ENCODE peak calls at places on chromosomes 2 and 18, in four cellular contexts. S is WERI-Rb-1; B is stimulated activated CD4-positive, alpha-beta T cell treated with anti-CD3 and anti-CD28 coated beads, Interleukin-1b, Interleukin-23, amount 100 ng/mL, for 1 hour; X is fibroblast of the aortic adventitia. U is an unnamed sample.

GRCh38 chr2:99858951-99859596 is 283.3 kb downstream of the AFF3 start:
- DNase-seq in B (no peak), X (peak; percentile 77), S (no peak), U (no peak)

GRCh38 chr2:46751897-46752296 is 163.7 kb downstream of the MCFD2 start:
- DNase-seq in B (no peak), S (no peak), X (no peak), U (no peak)

GRCh38 chr2:10787176-10787968 is 25.2 kb downstream of the PDIA6 start:
- DNase-seq in X (peak; percentile 5), B (no peak), S (peak; percentile 71), U (no peak)

GRCh38 chr2:230738391-230738811 is 25.8 kb downstream of the CAB39 start:
- DNase-seq in X (peak; percentile 54), B (no peak), S (no peak), U (no peak)

GRCh38 chr2:74778381-74779371 is 55.3 kb upstream of the HK2 start:
- DNase-seq in X (no peak), S (peak; percentile 87), B (no peak), U (no peak)

GRCh38 chr18:48562075-48562474 is 23.2 kb downstream of the CTIF start:
- DNase-seq in S (no peak), X (no peak), B (no peak), U (no peak)

GRCh38 chr2:98175811-98176210 is 88.8 kb downstream of the VWA3B start:
- DNase-seq in X (no peak), S (peak; percentile 62), B (no peak), U (no peak)

GRCh38 chr2:204339212-204339715 is 206.0 kb upstream of the PARD3B start:
- DNase-seq in B (no peak), X (no peak), S (no peak), U (no peak)

GRCh38 chr2:3443083-3443482 is 63.6 kb downstream of the TRAPPC12 start:
- DNase-seq in B (no peak), X (no peak), S (no peak), U (no peak)

GRCh38 chr2:3168230-3168891 is 209.3 kb downstream of the EIPR1 start:
- DNase-seq in S (no peak), B (no peak), X (peak; percentile 8), U (peak; percentile 51)

GRCh38 chr2:36653967-36654694 is 42.4 kb upstream of the VIT start:
- DNase-seq in S (no peak), X (no peak), B (no peak), U (no peak)

GRCh38 chr2:201357216-201357615 is at the start of gene FLACC1:
- DNase-seq in S (no peak), B (no peak), X (peak; percentile 82), U (peak; percentile 56)

GRCh38 chr2:98913916-98914712 is 21.9 kb downstream of the CRACDL start:
- DNase-seq in X (no peak), S (no peak), B (no peak), U (no peak)

GRCh38 chr18:28177828-28178635 is 1.1 kb upstream of the CDH2 start:
- DNase-seq in X (peak; percentile 43), S (peak; percentile 89), B (no peak), U (peak; percentile 34)

GRCh38 chr18:72866901-72867701 is 686 bp downstream of the NETO1 start:
- DNase-seq in S (peak; percentile 47), B (no peak), X (no peak), U (no peak)

GRCh38 chr2:190069936-190070696 is 7.6 kb upstream of the MSTN start:
- DNase-seq in S (peak; percentile 22), X (peak; percentile 87), B (no peak), U (peak; percentile 25)

GRCh38 chr2:135473567-135473966 is 57.5 kb downstream of the ZRANB3 start:
- DNase-seq in B (no peak), X (peak; percentile 12), S (peak; percentile 16), U (peak; percentile 14)

GRCh38 chr2:191878576-191879298 is 31.8 kb upstream of the CAVIN2 start:
- DNase-seq in S (no peak), X (peak; percentile 83), B (no peak), U (peak; percentile 76)

GRCh38 chr2:189933911-189934399 is 128.6 kb downstream of the MSTN start:
- DNase-seq in S (no peak), X (peak; percentile 90), B (no peak), U (peak; percentile 72)

GRCh38 chr2:228700638-228701037 is 519.2 kb upstream of the SPHKAP start:
- DNase-seq in X (peak; percentile 22), S (no peak), B (no peak), U (peak; percentile 6)

GRCh38 chr2:150853258-150853657 is 365.8 kb upstream of the RND3 start:
- DNase-seq in S (no peak), B (no peak), X (no peak), U (no peak)

GRCh38 chr2:238649123-238649522 is 198.8 kb upstream of the TWIST2 start:
- DNase-seq in B (no peak), S (no peak), X (no peak), U (no peak)

GRCh38 chr2:66489433-66489832 is 54.5 kb downstream of the MEIS1 start:
- DNase-seq in B (no peak), S (peak; percentile 60), X (no peak), U (no peak)

GRCh38 chr2:118638453-118638852 is 209.0 kb downstream of the EN1 start:
- DNase-seq in S (no peak), X (no peak), B (no peak), U (no peak)

GRCh38 chr2:235018838-235019237 is 67.0 kb downstream of the SH3BP4 start:
- DNase-seq in X (no peak), S (no peak), B (no peak), U (no peak)

GRCh38 chr18:59725177-59725576 is 28.0 kb upstream of the CCBE1 start:
- DNase-seq in X (peak; percentile 59), S (no peak), B (no peak), U (no peak)

GRCh38 chr2:135546432-135546831 is 15.1 kb downstream of the R3HDM1 start:
- DNase-seq in B (no peak), X (no peak), S (no peak), U (no peak)

GRCh38 chr18:50410894-50411293 is 36.0 kb downstream of the SKA1 start:
- DNase-seq in B (no peak), S (no peak), X (peak; percentile 79), U (no peak)

GRCh38 chr2:6692061-6692460 is 173.6 kb downstream of the CMPK2 start:
- DNase-seq in B (no peak), X (no peak), S (no peak), U (no peak)

GRCh38 chr18:24214144-24214543 is 75.3 kb downstream of the CABYR start:
- DNase-seq in S (peak; percentile 14), B (no peak), X (no peak), U (no peak)

GRCh38 chr2:106011993-106012392 is 182.1 kb downstream of the UXS1 start:
- DNase-seq in S (no peak), X (no peak), B (no peak), U (no peak)

GRCh38 chr18:3966985-3967856 is 487.9 kb downstream of the DLGAP1 start:
- DNase-seq in X (peak; percentile 57), S (no peak), B (no peak), U (no peak)

GRCh38 chr2:103660947-103661346 is 899.1 kb downstream of the TMEM182 start:
- DNase-seq in S (no peak), B (no peak), X (no peak), U (no peak)

GRCh38 chr2:119960821-119961220 is 52.1 kb upstream of the EPB41L5 start:
- DNase-seq in X (peak; percentile 42), S (no peak), B (no peak), U (no peak)

GRCh38 chr2:72159611-72160010 is 11.9 kb upstream of the CYP26B1 start:
- DNase-seq in X (no peak), B (no peak), S (no peak), U (no peak)

GRCh38 chr2:239305771-239306170 is 95.0 kb downstream of the HDAC4 start:
- DNase-seq in B (no peak), S (no peak), X (no peak), U (no peak)

GRCh38 chr2:133421516-133422324 is 146.5 kb downstream of the NCKAP5 start:
- DNase-seq in X (peak; percentile 79), B (no peak), S (peak; percentile 29), U (no peak)

GRCh38 chr18:21820035-21820810 is 79.6 kb downstream of the MIB1 start:
- DNase-seq in S (no peak), B (no peak), X (peak; percentile 52), U (peak; percentile 38)